ENCODE peak calls at places on chromosomes 3 and 15, in eight cellular contexts. One of them, this sample, is unnamed. For H3K36me3, the result is how much of the 10 kb centered on the place peaks cover.

GRCh38 chr3:129597792-129598381 is 8.6 kb downstream of the PLXND1 start:
- DNase-seq in body of pancreas: no peak
- DNase-seq in CD8-positive, alpha-beta memory T cell: no peak
- DNase-seq in breast epithelium: no peak
- DNase-seq in mucosa of descending colon: no peak
- DNase-seq in SJSA1: peak
- DNase-seq in CD8-positive, alpha-beta T cell: no peak
- DNase-seq in heart left ventricle: no peak
- DNase-seq in this sample: no peak

GRCh38 chr15:75201609-75202250 is at the start of gene C15orf39:
- DNase-seq in body of pancreas: peak
- DNase-seq in CD8-positive, alpha-beta memory T cell: peak
- DNase-seq in breast epithelium: peak
- DNase-seq in mucosa of descending colon: peak
- DNase-seq in SJSA1: peak
- DNase-seq in CD8-positive, alpha-beta T cell: peak
- DNase-seq in heart left ventricle: peak
- DNase-seq in this sample: no peak

GRCh38 chr3:30453364-30454039 is 152.9 kb upstream of the TGFBR2 start:
- DNase-seq in body of pancreas: no peak
- DNase-seq in CD8-positive, alpha-beta memory T cell: no peak
- DNase-seq in breast epithelium: no peak
- DNase-seq in mucosa of descending colon: no peak
- DNase-seq in SJSA1: no peak
- DNase-seq in CD8-positive, alpha-beta T cell: no peak
- DNase-seq in heart left ventricle: peak
- DNase-seq in this sample: no peak

GRCh38 chr3:143098032-143098764 is 21.4 kb upstream of the CHST2 start:
- DNase-seq in body of pancreas: no peak
- DNase-seq in CD8-positive, alpha-beta memory T cell: no peak
- DNase-seq in breast epithelium: no peak
- DNase-seq in mucosa of descending colon: no peak
- DNase-seq in SJSA1: no peak
- DNase-seq in CD8-positive, alpha-beta T cell: no peak
- DNase-seq in heart left ventricle: no peak
- DNase-seq in this sample: no peak

GRCh38 chr3:161602451-161602850 is 105.8 kb downstream of the OTOL1 start:
- DNase-seq in body of pancreas: no peak
- DNase-seq in CD8-positive, alpha-beta memory T cell: no peak
- DNase-seq in breast epithelium: no peak
- DNase-seq in mucosa of descending colon: no peak
- DNase-seq in SJSA1: no peak
- DNase-seq in CD8-positive, alpha-beta T cell: no peak
- DNase-seq in heart left ventricle: no peak
- DNase-seq in this sample: no peak

GRCh38 chr3:13145131-13145825 is 72.0 kb upstream of the IQSEC1 start:
- DNase-seq in body of pancreas: peak
- DNase-seq in CD8-positive, alpha-beta memory T cell: no peak
- DNase-seq in breast epithelium: no peak
- DNase-seq in mucosa of descending colon: no peak
- DNase-seq in SJSA1: no peak
- DNase-seq in CD8-positive, alpha-beta T cell: no peak
- DNase-seq in heart left ventricle: no peak
- DNase-seq in this sample: no peak

GRCh38 chr3:107065094-107065861 is 312.0 kb upstream of the CCDC54 start:
- DNase-seq in body of pancreas: no peak
- DNase-seq in CD8-positive, alpha-beta memory T cell: no peak
- DNase-seq in breast epithelium: peak
- DNase-seq in mucosa of descending colon: no peak
- DNase-seq in SJSA1: no peak
- DNase-seq in CD8-positive, alpha-beta T cell: no peak
- DNase-seq in heart left ventricle: peak
- DNase-seq in this sample: no peak

GRCh38 chr3:116112686-116113085 is 332.6 kb downstream of the LSAMP start:
- DNase-seq in body of pancreas: no peak
- DNase-seq in CD8-positive, alpha-beta memory T cell: no peak
- DNase-seq in breast epithelium: no peak
- DNase-seq in mucosa of descending colon: no peak
- DNase-seq in SJSA1: no peak
- DNase-seq in CD8-positive, alpha-beta T cell: no peak
- DNase-seq in heart left ventricle: no peak
- DNase-seq in this sample: peak

DNA sequence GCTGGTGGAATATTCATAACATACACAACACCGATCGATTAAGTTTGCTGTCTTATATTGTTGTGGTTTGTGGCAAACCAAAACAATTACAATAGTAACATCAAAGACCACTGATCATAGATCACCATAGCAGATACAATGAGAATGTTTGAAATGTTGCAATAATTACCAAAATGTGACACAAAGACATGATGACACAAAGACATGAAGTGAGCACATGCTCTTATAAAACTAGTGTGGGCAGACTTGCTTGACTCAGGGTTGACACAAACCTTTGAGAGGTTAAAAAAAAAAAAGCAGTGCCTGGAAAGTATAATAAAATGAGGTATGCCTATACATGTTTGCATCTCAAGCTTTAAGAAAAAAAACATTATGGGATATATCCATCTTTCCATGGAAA is 130.3 kb downstream of the NR1I2 start:
- DNase-seq in body of pancreas: no peak
- DNase-seq in CD8-positive, alpha-beta memory T cell: no peak
- DNase-seq in breast epithelium: no peak
- DNase-seq in mucosa of descending colon: no peak
- DNase-seq in SJSA1: no peak
- DNase-seq in CD8-positive, alpha-beta T cell: no peak
- DNase-seq in heart left ventricle: no peak
- DNase-seq in this sample: no peak
- H3K36me3 ChIP-seq in body of pancreas: under half
- H3K36me3 ChIP-seq in CD8-positive, alpha-beta memory T cell: under half
- H3K36me3 ChIP-seq in breast epithelium: under half
- H3K36me3 ChIP-seq in mucosa of descending colon: under half
- H3K36me3 ChIP-seq in SJSA1: under half
- H3K36me3 ChIP-seq in CD8-positive, alpha-beta T cell: under half
- H3K36me3 ChIP-seq in heart left ventricle: under half
- H3K36me3 ChIP-seq in this sample: under half

GRCh38 chr3:14716593-14716992 is 41.7 kb downstream of the C3orf20 start:
- DNase-seq in body of pancreas: no peak
- DNase-seq in CD8-positive, alpha-beta memory T cell: no peak
- DNase-seq in breast epithelium: no peak
- DNase-seq in mucosa of descending colon: no peak
- DNase-seq in SJSA1: no peak
- DNase-seq in CD8-positive, alpha-beta T cell: no peak
- DNase-seq in heart left ventricle: no peak
- DNase-seq in this sample: peak

GRCh38 chr3:14721126-14721864 is 46.4 kb downstream of the C3orf20 start:
- DNase-seq in body of pancreas: no peak
- DNase-seq in CD8-positive, alpha-beta memory T cell: no peak
- DNase-seq in breast epithelium: no peak
- DNase-seq in mucosa of descending colon: no peak
- DNase-seq in SJSA1: no peak
- DNase-seq in CD8-positive, alpha-beta T cell: no peak
- DNase-seq in heart left ventricle: no peak
- DNase-seq in this sample: no peak

GRCh38 chr3:14719006-14719405 is 44.1 kb downstream of the C3orf20 start:
- DNase-seq in body of pancreas: no peak
- DNase-seq in CD8-positive, alpha-beta memory T cell: no peak
- DNase-seq in breast epithelium: no peak
- DNase-seq in mucosa of descending colon: no peak
- DNase-seq in SJSA1: no peak
- DNase-seq in CD8-positive, alpha-beta T cell: no peak
- DNase-seq in heart left ventricle: no peak
- DNase-seq in this sample: no peak

GRCh38 chr3:14718539-14718938 is 43.6 kb downstream of the C3orf20 start:
- DNase-seq in body of pancreas: no peak
- DNase-seq in CD8-positive, alpha-beta memory T cell: no peak
- DNase-seq in breast epithelium: no peak
- DNase-seq in mucosa of descending colon: no peak
- DNase-seq in SJSA1: no peak
- DNase-seq in CD8-positive, alpha-beta T cell: no peak
- DNase-seq in heart left ventricle: no peak
- DNase-seq in this sample: no peak

DNA sequence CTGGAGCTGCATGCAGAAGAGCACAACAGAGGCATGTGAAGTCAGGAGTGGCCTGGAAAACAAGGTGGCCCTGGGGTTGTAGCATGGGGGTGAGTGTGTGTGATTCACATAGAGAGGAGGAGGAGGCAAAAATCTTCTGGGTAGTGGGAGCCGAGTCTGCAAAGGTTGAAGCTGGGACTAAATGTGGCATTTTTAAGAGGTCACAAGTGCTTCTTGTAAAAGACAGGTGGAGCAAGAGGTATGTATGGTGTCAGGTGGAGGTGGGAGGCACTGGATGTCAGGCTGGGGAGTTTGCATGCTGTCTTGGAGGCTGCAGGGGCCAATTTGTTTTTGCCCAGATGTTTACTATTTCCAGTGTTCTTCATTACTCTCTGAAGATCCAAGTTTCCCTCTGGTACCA is 42.4 kb downstream of the C3orf20 start:
- DNase-seq in body of pancreas: no peak
- DNase-seq in CD8-positive, alpha-beta memory T cell: no peak
- DNase-seq in breast epithelium: no peak
- DNase-seq in mucosa of descending colon: no peak
- DNase-seq in SJSA1: no peak
- DNase-seq in CD8-positive, alpha-beta T cell: no peak
- DNase-seq in heart left ventricle: no peak
- DNase-seq in this sample: no peak
- H3K4me3 ChIP-seq in body of pancreas: no peak
- H3K4me3 ChIP-seq in CD8-positive, alpha-beta memory T cell: no peak
- H3K4me3 ChIP-seq in breast epithelium: no peak
- H3K4me3 ChIP-seq in mucosa of descending colon: no peak
- H3K4me3 ChIP-seq in SJSA1: no peak
- H3K4me3 ChIP-seq in CD8-positive, alpha-beta T cell: no peak
- H3K4me3 ChIP-seq in heart left ventricle: no peak
- H3K4me3 ChIP-seq in this sample: no peak

GRCh38 chr3:190972840-190973270 is 110.4 kb upstream of the GMNC start:
- DNase-seq in body of pancreas: no peak
- DNase-seq in CD8-positive, alpha-beta memory T cell: no peak
- DNase-seq in breast epithelium: no peak
- DNase-seq in mucosa of descending colon: no peak
- DNase-seq in SJSA1: no peak
- DNase-seq in CD8-positive, alpha-beta T cell: no peak
- DNase-seq in heart left ventricle: no peak
- DNase-seq in this sample: no peak

GRCh38 chr3:190973760-190974159 is 111.3 kb upstream of the GMNC start:
- DNase-seq in body of pancreas: no peak
- DNase-seq in CD8-positive, alpha-beta memory T cell: no peak
- DNase-seq in breast epithelium: no peak
- DNase-seq in mucosa of descending colon: no peak
- DNase-seq in SJSA1: no peak
- DNase-seq in CD8-positive, alpha-beta T cell: no peak
- DNase-seq in heart left ventricle: no peak
- DNase-seq in this sample: no peak

GRCh38 chr3:190972196-190972595 is 109.7 kb upstream of the GMNC start:
- DNase-seq in body of pancreas: no peak
- DNase-seq in CD8-positive, alpha-beta memory T cell: no peak
- DNase-seq in breast epithelium: no peak
- DNase-seq in mucosa of descending colon: no peak
- DNase-seq in SJSA1: no peak
- DNase-seq in CD8-positive, alpha-beta T cell: no peak
- DNase-seq in heart left ventricle: no peak
- DNase-seq in this sample: no peak

GRCh38 chr3:190970560-190970959 is 108.1 kb upstream of the GMNC start:
- DNase-seq in body of pancreas: no peak
- DNase-seq in CD8-positive, alpha-beta memory T cell: no peak
- DNase-seq in breast epithelium: no peak
- DNase-seq in mucosa of descending colon: no peak
- DNase-seq in SJSA1: no peak
- DNase-seq in CD8-positive, alpha-beta T cell: no peak
- DNase-seq in heart left ventricle: no peak
- DNase-seq in this sample: no peak

GRCh38 chr3:190968616-190969015 is 106.1 kb upstream of the GMNC start:
- DNase-seq in body of pancreas: no peak
- DNase-seq in CD8-positive, alpha-beta memory T cell: no peak
- DNase-seq in breast epithelium: no peak
- DNase-seq in mucosa of descending colon: no peak
- DNase-seq in SJSA1: no peak
- DNase-seq in CD8-positive, alpha-beta T cell: no peak
- DNase-seq in heart left ventricle: no peak
- DNase-seq in this sample: no peak
- H3K36me3 ChIP-seq in body of pancreas: under half
- H3K36me3 ChIP-seq in CD8-positive, alpha-beta memory T cell: under half
- H3K36me3 ChIP-seq in breast epithelium: under half
- H3K36me3 ChIP-seq in mucosa of descending colon: under half
- H3K36me3 ChIP-seq in SJSA1: under half
- H3K36me3 ChIP-seq in CD8-positive, alpha-beta T cell: under half
- H3K36me3 ChIP-seq in heart left ventricle: under half
- H3K36me3 ChIP-seq in this sample: under half

GRCh38 chr15:79529441-79529840 is 97.3 kb downstream of the MINAR1 start:
- DNase-seq in body of pancreas: no peak
- DNase-seq in CD8-positive, alpha-beta memory T cell: no peak
- DNase-seq in breast epithelium: no peak
- DNase-seq in mucosa of descending colon: no peak
- DNase-seq in SJSA1: no peak
- DNase-seq in CD8-positive, alpha-beta T cell: no peak
- DNase-seq in heart left ventricle: no peak
- DNase-seq in this sample: no peak

GRCh38 chr15:79523266-79523665 is 91.1 kb downstream of the MINAR1 start:
- DNase-seq in body of pancreas: no peak
- DNase-seq in CD8-positive, alpha-beta memory T cell: no peak
- DNase-seq in breast epithelium: no peak
- DNase-seq in mucosa of descending colon: no peak
- DNase-seq in SJSA1: no peak
- DNase-seq in CD8-positive, alpha-beta T cell: no peak
- DNase-seq in heart left ventricle: no peak
- DNase-seq in this sample: no peak

GRCh38 chr15:79524531-79524930 is 92.4 kb downstream of the MINAR1 start:
- DNase-seq in body of pancreas: no peak
- DNase-seq in CD8-positive, alpha-beta memory T cell: no peak
- DNase-seq in breast epithelium: no peak
- DNase-seq in mucosa of descending colon: no peak
- DNase-seq in SJSA1: no peak
- DNase-seq in CD8-positive, alpha-beta T cell: no peak
- DNase-seq in heart left ventricle: no peak
- DNase-seq in this sample: no peak

GRCh38 chr15:79522656-79523055 is 90.5 kb downstream of the MINAR1 start:
- DNase-seq in body of pancreas: no peak
- DNase-seq in CD8-positive, alpha-beta memory T cell: no peak
- DNase-seq in breast epithelium: no peak
- DNase-seq in mucosa of descending colon: no peak
- DNase-seq in SJSA1: no peak
- DNase-seq in CD8-positive, alpha-beta T cell: no peak
- DNase-seq in heart left ventricle: no peak
- DNase-seq in this sample: no peak

DNA sequence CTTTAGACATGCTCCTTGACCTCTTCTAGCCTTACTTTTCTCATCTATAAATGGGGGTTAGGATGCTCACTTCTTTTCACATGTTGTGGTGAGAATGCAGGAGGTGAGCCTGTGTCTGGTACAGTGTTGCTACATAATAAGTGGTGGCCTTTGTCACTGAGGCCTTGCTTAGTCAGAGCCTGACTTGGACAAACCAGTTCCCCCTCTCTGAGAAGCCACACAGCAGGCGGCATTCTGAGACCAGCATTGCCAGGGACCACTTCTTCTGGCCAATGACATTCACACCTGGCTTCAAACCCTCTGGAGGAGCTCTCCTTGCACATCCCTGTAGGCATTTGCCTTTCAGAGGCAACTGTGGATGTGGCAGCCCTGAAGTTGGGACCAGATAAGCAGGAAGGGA is 95.7 kb downstream of the MINAR1 start:
- DNase-seq in body of pancreas: no peak
- DNase-seq in CD8-positive, alpha-beta memory T cell: no peak
- DNase-seq in breast epithelium: no peak
- DNase-seq in mucosa of descending colon: no peak
- DNase-seq in SJSA1: no peak
- DNase-seq in CD8-positive, alpha-beta T cell: no peak
- DNase-seq in heart left ventricle: no peak
- DNase-seq in this sample: no peak
- H3K4me3 ChIP-seq in body of pancreas: no peak
- H3K4me3 ChIP-seq in CD8-positive, alpha-beta memory T cell: no peak
- H3K4me3 ChIP-seq in breast epithelium: no peak
- H3K4me3 ChIP-seq in mucosa of descending colon: no peak
- H3K4me3 ChIP-seq in SJSA1: no peak
- H3K4me3 ChIP-seq in CD8-positive, alpha-beta T cell: no peak
- H3K4me3 ChIP-seq in heart left ventricle: no peak
- H3K4me3 ChIP-seq in this sample: no peak

This sample was measured in BJ.